ENCODE peak calls at places on chromosomes 13 and 19, in eight cellular contexts. X is heart right ventricle, T is heart left ventricle, Z is hepatocyte, V is neural crest cell, P is AG09309, W is dorsolateral prefrontal cortex, M is RWPE1. K is an unnamed sample.

GRCh38 chr19:45767881-45768643 is 990 bp downstream of the SIX5 start:
- DNase-seq in Z (peak), M (no peak), P (no peak), V (peak), W (peak), X (peak), T (peak), K (peak)

GRCh38 chr13:22757530-22758120 is 423.2 kb upstream of the SGCG start:
- DNase-seq in P (no peak), W (no peak), T (no peak), V (no peak), M (peak), Z (peak), X (no peak), K (no peak)

GRCh38 chr19:13825489-13826475 is 30.5 kb downstream of the ZSWIM4 start:
- DNase-seq in V (no peak), P (no peak), M (no peak), T (no peak), X (no peak), W (no peak), Z (peak), K (no peak)

GRCh38 chr19:41025411-41025810 is 34.3 kb downstream of the CYP2B6 start:
- DNase-seq in W (no peak), M (no peak), P (no peak), Z (no peak), V (no peak), T (no peak), X (no peak), K (no peak)

GRCh38 chr19:49256691-49257090 is 68.3 kb downstream of the SLC6A16 start:
- DNase-seq in M (no peak), Z (no peak), P (no peak), X (no peak), W (no peak), V (no peak), T (no peak), K (no peak)

GRCh38 chr13:82370306-82370705 is 1512.0 kb downstream of the SLITRK1 start:
- DNase-seq in T (no peak), Z (no peak), X (no peak), M (peak), P (no peak), V (no peak), W (no peak), K (no peak)

GRCh38 chr13:61078976-61079770 is 336.5 kb downstream of the PCDH20 start:
- DNase-seq in Z (no peak), W (no peak), M (no peak), T (no peak), P (no peak), X (no peak), V (no peak), K (no peak)

GRCh38 chr13:30905932-30906383 is at the start of gene MEDAG:
- DNase-seq in M (no peak), Z (no peak), W (no peak), V (no peak), P (no peak), T (peak), X (peak), K (no peak)

GRCh38 chr19:35236638-35237400 is 8.3 kb upstream of the FAM187B start:
- DNase-seq in X (no peak), T (no peak), M (no peak), W (no peak), P (no peak), V (no peak), Z (no peak), K (no peak)

GRCh38 chr13:113743366-113744195 is 15.4 kb upstream of the TMEM255B start:
- DNase-seq in P (no peak), M (no peak), V (no peak), Z (no peak), T (no peak), X (no peak), W (no peak), K (peak)

GRCh38 chr19:11767633-11768133 is 883 bp downstream of the ZNF441 start:
- DNase-seq in T (peak), P (no peak), W (peak), V (no peak), Z (peak), M (peak), X (peak), K (peak)

GRCh38 chr19:12792853-12793289 is 1.6 kb downstream of the JUNB start:
- DNase-seq in W (no peak), T (no peak), V (no peak), X (no peak), M (no peak), Z (no peak), P (no peak), K (no peak)

GRCh38 chr19:55441692-55442321 is 1.3 kb downstream of the SHISA7 start:
- DNase-seq in W (no peak), Z (no peak), P (no peak), V (no peak), X (no peak), M (no peak), T (no peak), K (no peak)

GRCh38 chr19:55444720-55445045 is 1.6 kb upstream of the SHISA7 start:
- DNase-seq in V (no peak), W (no peak), M (no peak), P (no peak), Z (no peak), X (no peak), T (no peak), K (no peak)

GRCh38 chr19:55442372-55443044 is 592 bp downstream of the SHISA7 start:
- DNase-seq in M (no peak), W (no peak), X (no peak), P (no peak), V (no peak), Z (no peak), T (no peak), K (no peak)

GRCh38 chr19:55443824-55444719 is 972 bp upstream of the SHISA7 start:
- DNase-seq in Z (no peak), M (no peak), T (no peak), X (no peak), P (no peak), W (no peak), V (no peak), K (no peak)

GRCh38 chr19:55443045-55443823 is at the start of gene SHISA7:
- DNase-seq in X (no peak), T (no peak), W (no peak), M (no peak), Z (no peak), V (no peak), P (no peak), K (no peak)
- TF ChIP-seq CTCF in X (no peak), T (no peak), W (peak), M (no peak), Z (no peak), V (no peak), P (no peak), K (no peak)

GRCh38 chr13:99896712-99897440 is 74.7 kb downstream of the ZIC5 start:
- DNase-seq in T (no peak), P (no peak), V (no peak), M (no peak), Z (no peak), W (no peak), X (no peak), K (no peak)
- TF ChIP-seq CTCF in T (no peak), P (no peak), V (no peak), M (no peak), Z (no peak), W (no peak), X (no peak), K (no peak)

GRCh38 chr13:54445865-54446264 is 1417.3 kb downstream of the OLFM4 start:
- DNase-seq in P (no peak), Z (no peak), M (no peak), X (no peak), T (no peak), W (no peak), V (no peak), K (no peak)

GRCh38 chr13:54445453-54445852 is 1416.8 kb downstream of the OLFM4 start:
- DNase-seq in W (no peak), P (no peak), V (no peak), M (no peak), T (no peak), Z (no peak), X (no peak), K (no peak)

GRCh38 chr13:54449922-54450321 is 1421.3 kb downstream of the OLFM4 start:
- DNase-seq in M (peak), T (no peak), P (no peak), X (no peak), W (no peak), Z (no peak), V (no peak), K (no peak)
- TF ChIP-seq CTCF in M (peak), T (no peak), P (no peak), X (no peak), W (no peak), Z (peak), V (peak), K (no peak)

GRCh38 chr13:28528848-28529247 is 33.9 kb upstream of the FLT1 start:
- DNase-seq in X (no peak), W (no peak), V (no peak), Z (no peak), T (no peak), M (no peak), P (no peak), K (no peak)
- TF ChIP-seq CTCF in X (no peak), W (peak), V (no peak), Z (no peak), T (no peak), M (no peak), P (peak), K (no peak)

GRCh38 chr13:52195052-52195837 is 35.8 kb upstream of the NEK3 start:
- DNase-seq in M (peak), V (no peak), T (peak), P (no peak), Z (peak), W (peak), X (peak), K (no peak)
- TF ChIP-seq CTCF in M (peak), V (no peak), T (peak), P (no peak), Z (no peak), W (no peak), X (peak), K (no peak)

DNA sequence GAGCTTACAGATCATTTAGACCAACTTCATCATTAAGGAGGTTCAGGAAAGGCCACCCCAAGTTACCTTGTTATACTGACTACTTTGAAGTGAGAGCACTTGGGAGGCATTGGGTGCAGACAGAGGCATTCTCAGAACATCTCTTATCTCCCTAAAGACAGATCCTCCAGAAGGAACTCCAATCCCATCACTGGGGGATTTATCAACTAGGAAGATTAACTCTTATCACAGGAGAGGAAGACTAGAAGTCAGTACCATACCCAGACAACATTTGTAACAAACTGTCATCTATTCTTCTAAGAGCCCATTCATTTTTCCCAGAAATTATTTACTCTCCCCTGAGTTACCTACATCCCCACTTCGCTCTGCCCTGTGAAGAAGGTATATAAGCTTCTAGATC is 5.8 kb upstream of the RFXAP start:
- DNase-seq in M (no peak), W (no peak), V (no peak), T (no peak), X (no peak), P (no peak), Z (no peak), K (no peak)
- TF ChIP-seq CTCF in M (no peak), W (no peak), V (no peak), T (no peak), X (no peak), P (no peak), Z (no peak), K (no peak)

K was measured in mesothelial cell of epicardium.